ENCODE peak calls at places on chromosomes 6 and 20, in four cellular contexts. One of them, this sample, is unnamed.

GRCh38 chr6:1136415-1136774 is 175.5 kb upstream of the FOXQ1 start:
- DNase-seq in stimulated activated CD4-positive, alpha-beta T cell treated with anti-CD3 and anti-CD28 coated beads, Interleukin-12 subunit alpha, Interleukin-12 subunit beta, amount 100 ng/mL, for 4 hours: no peak
- DNase-seq in NAMALWA: no peak
- DNase-seq in psoas muscle: no peak
- DNase-seq in this sample: peak; percentile 74

GRCh38 chr6:20946037-20946436 is 411.8 kb downstream of the CDKAL1 start:
- DNase-seq in NAMALWA: peak; percentile 12
- DNase-seq in psoas muscle: no peak
- DNase-seq in stimulated activated CD4-positive, alpha-beta T cell treated with anti-CD3 and anti-CD28 coated beads, Interleukin-12 subunit alpha, Interleukin-12 subunit beta, amount 100 ng/mL, for 4 hours: no peak
- DNase-seq in this sample: no peak

GRCh38 chr6:10610289-10610688 is 84.1 kb downstream of the C6orf52 start:
- DNase-seq in stimulated activated CD4-positive, alpha-beta T cell treated with anti-CD3 and anti-CD28 coated beads, Interleukin-12 subunit alpha, Interleukin-12 subunit beta, amount 100 ng/mL, for 4 hours: no peak
- DNase-seq in NAMALWA: no peak
- DNase-seq in psoas muscle: peak; percentile 57
- DNase-seq in this sample: no peak

GRCh38 chr20:22453244-22454080 is 130.9 kb downstream of the FOXA2 start:
- DNase-seq in NAMALWA: no peak
- DNase-seq in psoas muscle: no peak
- DNase-seq in stimulated activated CD4-positive, alpha-beta T cell treated with anti-CD3 and anti-CD28 coated beads, Interleukin-12 subunit alpha, Interleukin-12 subunit beta, amount 100 ng/mL, for 4 hours: no peak
- DNase-seq in this sample: no peak

GRCh38 chr6:138486249-138487121 is 12.8 kb downstream of the NHSL1 start:
- DNase-seq in psoas muscle: no peak
- DNase-seq in stimulated activated CD4-positive, alpha-beta T cell treated with anti-CD3 and anti-CD28 coated beads, Interleukin-12 subunit alpha, Interleukin-12 subunit beta, amount 100 ng/mL, for 4 hours: no peak
- DNase-seq in NAMALWA: no peak
- DNase-seq in this sample: no peak

GRCh38 chr6:25056130-25056529 is 120.4 kb upstream of the RIPOR2 start:
- DNase-seq in stimulated activated CD4-positive, alpha-beta T cell treated with anti-CD3 and anti-CD28 coated beads, Interleukin-12 subunit alpha, Interleukin-12 subunit beta, amount 100 ng/mL, for 4 hours: no peak
- DNase-seq in NAMALWA: peak; percentile 16
- DNase-seq in psoas muscle: no peak
- DNase-seq in this sample: no peak

GRCh38 chr6:82178084-82178758 is 69.3 kb downstream of the IBTK start:
- DNase-seq in stimulated activated CD4-positive, alpha-beta T cell treated with anti-CD3 and anti-CD28 coated beads, Interleukin-12 subunit alpha, Interleukin-12 subunit beta, amount 100 ng/mL, for 4 hours: no peak
- DNase-seq in NAMALWA: peak; percentile 18
- DNase-seq in psoas muscle: no peak
- DNase-seq in this sample: no peak

GRCh38 chr6:46381057-46381456 is 110.2 kb downstream of the RCAN2 start:
- DNase-seq in stimulated activated CD4-positive, alpha-beta T cell treated with anti-CD3 and anti-CD28 coated beads, Interleukin-12 subunit alpha, Interleukin-12 subunit beta, amount 100 ng/mL, for 4 hours: no peak
- DNase-seq in psoas muscle: no peak
- DNase-seq in NAMALWA: no peak
- DNase-seq in this sample: no peak

GRCh38 chr6:18269717-18270116 is 5.4 kb upstream of the DEK start:
- DNase-seq in psoas muscle: no peak
- DNase-seq in stimulated activated CD4-positive, alpha-beta T cell treated with anti-CD3 and anti-CD28 coated beads, Interleukin-12 subunit alpha, Interleukin-12 subunit beta, amount 100 ng/mL, for 4 hours: no peak
- DNase-seq in NAMALWA: no peak
- DNase-seq in this sample: no peak

GRCh38 chr20:6575912-6576391 is 191.5 kb upstream of the BMP2 start:
- DNase-seq in NAMALWA: no peak
- DNase-seq in stimulated activated CD4-positive, alpha-beta T cell treated with anti-CD3 and anti-CD28 coated beads, Interleukin-12 subunit alpha, Interleukin-12 subunit beta, amount 100 ng/mL, for 4 hours: no peak
- DNase-seq in psoas muscle: no peak
- DNase-seq in this sample: no peak

GRCh38 chr6:139133733-139134360 is 1.0 kb upstream of the HECA start:
- DNase-seq in psoas muscle: no peak
- DNase-seq in NAMALWA: no peak
- DNase-seq in stimulated activated CD4-positive, alpha-beta T cell treated with anti-CD3 and anti-CD28 coated beads, Interleukin-12 subunit alpha, Interleukin-12 subunit beta, amount 100 ng/mL, for 4 hours: no peak
- DNase-seq in this sample: no peak

GRCh38 chr6:144675231-144675861 is 390.2 kb downstream of the UTRN start:
- DNase-seq in NAMALWA: no peak
- DNase-seq in psoas muscle: no peak
- DNase-seq in stimulated activated CD4-positive, alpha-beta T cell treated with anti-CD3 and anti-CD28 coated beads, Interleukin-12 subunit alpha, Interleukin-12 subunit beta, amount 100 ng/mL, for 4 hours: no peak
- DNase-seq in this sample: peak; percentile 81

GRCh38 chr20:45545754-45546453 is 1.3 kb downstream of the EPPIN start:
- DNase-seq in psoas muscle: no peak
- DNase-seq in NAMALWA: peak; percentile 30
- DNase-seq in stimulated activated CD4-positive, alpha-beta T cell treated with anti-CD3 and anti-CD28 coated beads, Interleukin-12 subunit alpha, Interleukin-12 subunit beta, amount 100 ng/mL, for 4 hours: no peak
- DNase-seq in this sample: no peak

This sample was measured in lower leg skin.